ENCODE peak calls at places on chromosomes 2 and 18, in four cellular contexts. I is stomach, F is body of pancreas, H is RWPE1. J is an unnamed sample.

GRCh38 chr2:218097975-218098374 is 27.9 kb upstream of the CXCR2 start:
- DNase-seq in F (no peak), I (no peak), H (no peak), J (no peak)

GRCh38 chr2:194602750-194603149 is 1054.3 kb upstream of the SLC39A10 start:
- DNase-seq in H (no peak), I (no peak), F (no peak), J (no peak)

GRCh38 chr2:157930728-157931127 is 54.6 kb upstream of the ACVR1 start:
- DNase-seq in H (no peak), F (no peak), I (no peak), J (no peak)

GRCh38 chr2:23312996-23313606 is 71.9 kb upstream of the KLHL29 start:
- DNase-seq in I (no peak), H (peak; percentile 14), F (no peak), J (peak; percentile 69)

GRCh38 chr18:44788334-44788733 is 107.6 kb downstream of the SETBP1 start:
- DNase-seq in F (no peak), I (no peak), H (no peak), J (no peak)

GRCh38 chr2:241891315-241891987 is 21.9 kb downstream of the RTP5 start:
- DNase-seq in F (peak; percentile 82), H (no peak), I (no peak), J (no peak)

GRCh38 chr2:167182403-167182802 is 294.1 kb downstream of the XIRP2 start:
- DNase-seq in I (no peak), F (no peak), H (no peak), J (no peak)

GRCh38 chr2:71471276-71471675 is 17.9 kb downstream of the DYSF start:
- DNase-seq in H (no peak), F (no peak), I (no peak), J (peak; percentile 18)

GRCh38 chr2:56185582-56186046 is 1.8 kb downstream of the CCDC85A start:
- DNase-seq in I (no peak), F (peak; percentile 28), H (no peak), J (no peak)

GRCh38 chr2:74065456-74065855 is 80.7 kb downstream of the TET3 start:
- DNase-seq in F (no peak), H (no peak), I (no peak), J (no peak)

GRCh38 chr2:242054881-242055801 is 185.6 kb downstream of the RTP5 start:
- DNase-seq in F (no peak), I (no peak), H (no peak), J (no peak)

GRCh38 chr2:204628926-204629661 is 83.8 kb downstream of the PARD3B start:
- DNase-seq in H (no peak), F (no peak), I (no peak), J (no peak)

GRCh38 chr2:103268841-103269498 is 507.1 kb downstream of the TMEM182 start:
- DNase-seq in H (no peak), F (no peak), I (no peak), J (no peak)

GRCh38 chr2:215364157-215365155 is 52.6 kb downstream of the ATIC start:
- DNase-seq in F (no peak), H (no peak), I (no peak), J (no peak)

GRCh38 chr2:160205511-160205910 is 5.4 kb upstream of the ITGB6 start:
- DNase-seq in F (peak; percentile 82), I (peak; percentile 85), H (peak; percentile 97), J (peak; percentile 13)

GRCh38 chr2:120893874-120894584 is 158.4 kb downstream of the GLI2 start:
- DNase-seq in I (no peak), F (no peak), H (no peak), J (no peak)

GRCh38 chr2:237576974-237577373 is 10.6 kb downstream of the PRLH start:
- DNase-seq in H (no peak), I (no peak), F (no peak), J (no peak)

GRCh38 chr2:197079414-197079813 is 152.9 kb upstream of the PGAP1 start:
- DNase-seq in F (no peak), I (no peak), H (no peak), J (no peak)

GRCh38 chr2:197077336-197077735 is 150.8 kb upstream of the PGAP1 start:
- DNase-seq in F (no peak), H (no peak), I (no peak), J (no peak)

GRCh38 chr2:197079832-197080555 is 153.5 kb upstream of the PGAP1 start:
- DNase-seq in H (no peak), F (no peak), I (no peak), J (no peak)

GRCh38 chr2:197076652-197077051 is 150.1 kb upstream of the PGAP1 start:
- DNase-seq in I (no peak), H (no peak), F (no peak), J (no peak)

GRCh38 chr2:197078535-197078934 is 152.0 kb upstream of the PGAP1 start:
- DNase-seq in F (no peak), H (no peak), I (no peak), J (no peak)
- TF ChIP-seq CTCF in F (no peak), H (no peak), I (no peak), J (no peak)

GRCh38 chr2:1840046-1840445 is 95.7 kb upstream of the PXDN start:
- DNase-seq in F (no peak), I (no peak), H (no peak), J (no peak)
- TF ChIP-seq CTCF in F (no peak), I (no peak), H (no peak), J (no peak)

DNA sequence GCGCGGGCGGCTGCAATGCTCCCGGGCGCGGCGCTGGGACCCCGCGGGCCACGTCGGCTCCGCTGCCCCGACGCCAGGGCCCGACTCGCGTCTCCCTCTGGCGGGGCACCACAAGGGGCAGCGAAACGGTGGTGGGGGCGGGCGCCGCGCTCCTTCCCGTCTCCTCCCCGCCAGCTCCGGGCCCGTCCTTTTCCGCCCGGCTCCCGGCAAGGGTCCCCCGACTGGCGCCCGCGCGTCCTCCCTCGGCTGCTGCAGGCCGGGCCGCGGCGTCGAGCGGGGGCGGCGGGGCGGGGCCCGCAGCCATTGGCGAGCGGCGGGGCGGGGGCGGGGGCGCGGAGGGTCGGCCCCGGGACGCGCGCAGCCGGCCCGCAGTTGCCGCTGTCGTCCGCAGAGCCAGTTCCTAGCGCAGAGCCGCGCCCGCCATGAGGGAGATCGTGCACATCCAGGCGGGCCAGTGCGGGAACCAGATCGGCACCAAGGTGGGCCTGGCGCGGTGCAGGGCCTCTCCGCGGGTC is at the start of gene TUBB6:
- DNase-seq in I (peak; percentile 47), H (peak; percentile 78), F (peak; percentile 53), J (peak; percentile 57)
- TF ChIP-seq CTCF in I (no peak), H (peak; percentile 13), F (no peak), J (no peak)

DNA sequence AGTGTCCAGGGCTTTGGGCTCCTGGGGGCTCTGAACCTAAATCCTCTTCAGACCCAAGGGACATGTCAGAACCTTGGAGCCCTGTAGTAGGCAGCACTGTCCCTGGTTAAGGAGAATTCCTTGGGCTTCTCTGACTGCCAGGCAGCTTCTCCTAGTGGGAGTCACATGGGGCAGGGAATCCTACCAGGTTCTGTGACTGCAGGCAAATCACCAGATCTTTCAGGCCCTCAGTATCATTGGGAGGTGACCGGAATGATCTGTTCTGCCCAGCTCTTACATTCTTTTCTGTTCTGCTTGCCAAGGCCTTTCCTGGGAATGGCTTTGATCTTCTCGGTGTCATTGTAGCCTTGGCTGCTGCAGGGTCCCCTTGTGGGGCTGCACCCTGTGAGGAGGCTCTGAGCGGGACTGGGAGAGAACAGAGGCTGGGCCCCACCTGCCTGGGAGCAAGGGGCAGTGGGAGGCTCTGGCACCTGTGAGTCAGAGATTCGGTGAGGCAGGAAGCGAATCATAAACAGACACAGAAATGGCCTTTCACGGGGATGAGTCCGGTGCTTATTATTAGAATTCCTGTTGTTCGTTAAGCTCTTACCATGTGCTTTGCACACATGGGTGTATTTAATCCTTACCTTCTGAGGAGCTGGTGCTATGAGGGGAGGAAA is 14.1 kb downstream of the CEP68 start:
- DNase-seq in H (peak; percentile 46), I (no peak), F (no peak), J (peak; percentile 48)
- TF ChIP-seq CTCF in H (no peak), I (no peak), F (no peak), J (no peak)

GRCh38 chr18:23688528-23688927 is 725 bp upstream of the LAMA3 start:
- DNase-seq in H (no peak), I (no peak), F (no peak), J (no peak)

GRCh38 chr18:23689031-23689615 is at the start of gene LAMA3:
- DNase-seq in F (peak; percentile 58), H (peak; percentile 56), I (peak; percentile 77), J (peak; percentile 27)

GRCh38 chr18:23693849-23694248 is 4.6 kb downstream of the LAMA3 start:
- DNase-seq in F (no peak), H (no peak), I (peak; percentile 34), J (no peak)

GRCh38 chr18:23689616-23690504 is 607 bp downstream of the LAMA3 start:
- DNase-seq in H (no peak), I (peak; percentile 29), F (peak; percentile 23), J (peak; percentile 11)

DNA sequence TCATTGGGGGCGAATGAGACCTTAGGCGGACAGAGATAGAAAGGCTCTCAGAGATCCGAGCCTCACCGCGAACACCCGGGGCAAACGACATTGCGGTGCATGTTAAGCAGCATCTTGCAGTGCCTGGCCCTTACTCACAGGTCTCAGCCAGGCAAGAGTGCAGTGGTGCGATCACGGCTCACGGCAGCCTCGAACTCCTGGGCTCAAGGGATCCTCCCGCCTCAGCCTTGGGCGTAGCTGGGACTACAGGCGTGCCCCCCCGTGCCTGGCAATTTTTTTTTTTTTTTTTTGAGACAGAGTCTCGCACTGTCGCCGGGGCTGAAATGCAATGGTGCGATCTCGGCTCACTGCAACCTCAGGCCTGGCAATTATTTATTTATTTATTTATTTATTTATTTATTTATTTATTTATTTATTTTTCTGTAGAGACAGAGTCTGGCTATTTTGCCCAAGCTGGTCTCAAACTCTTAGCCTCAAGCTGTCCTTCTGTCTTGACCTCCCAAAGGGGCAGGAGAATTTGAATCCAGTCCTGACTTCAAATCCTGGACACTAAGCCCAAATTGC is 1.3 kb downstream of the LAMA3 start:
- DNase-seq in H (no peak), I (no peak), F (no peak), J (peak; percentile 5)
- TF ChIP-seq CTCF in H (no peak), I (no peak), F (no peak), J (no peak)

DNA sequence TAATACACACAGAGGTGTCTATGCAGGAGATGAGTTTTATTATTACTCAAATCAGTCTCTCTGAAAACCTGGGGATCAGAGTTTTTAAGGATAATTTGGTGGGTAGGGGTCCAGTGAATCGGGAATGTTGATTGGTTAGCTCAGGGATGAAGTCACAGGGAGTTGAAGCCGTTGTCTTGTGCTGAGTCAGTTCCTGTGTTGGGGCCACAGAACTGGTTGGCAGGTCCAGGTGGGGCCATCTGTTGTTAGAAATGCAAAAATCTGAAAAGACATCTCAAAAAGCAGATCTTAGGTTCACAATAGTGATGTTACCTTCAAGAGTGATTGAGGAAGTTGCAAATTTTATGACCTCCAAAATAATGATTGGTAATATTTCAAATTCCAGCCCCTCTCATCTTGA is 86.9 kb downstream of the VSNL1 start:
- DNase-seq in H (no peak), I (no peak), F (no peak), J (no peak)
- TF ChIP-seq CTCF in H (no peak), I (no peak), F (no peak), J (no peak)

GRCh38 chr18:42052137-42052708 is 97.2 kb downstream of the PIK3C3 start:
- DNase-seq in F (no peak), H (no peak), I (no peak), J (no peak)
- TF ChIP-seq CTCF in F (no peak), H (peak; percentile 36), I (no peak), J (no peak)

DNA sequence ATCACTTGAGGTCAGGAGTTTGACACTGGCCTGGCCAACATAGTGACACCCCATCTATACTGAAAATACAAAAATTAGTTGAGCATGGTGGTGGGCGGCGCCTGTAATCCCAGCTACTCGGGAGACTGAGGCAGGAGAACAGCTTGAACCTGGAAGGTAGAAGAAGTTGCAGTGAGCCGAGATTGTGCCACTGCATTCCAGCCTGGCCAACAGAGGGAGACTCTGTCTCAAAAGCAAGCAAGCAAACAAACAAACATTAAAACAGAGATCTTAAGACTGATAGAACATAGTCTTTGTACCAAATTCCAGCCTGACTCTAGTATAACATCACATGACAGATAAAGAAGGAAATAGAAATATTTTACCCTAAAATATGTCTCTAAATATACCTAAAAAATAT is 168.1 kb downstream of the PTPRM start:
- DNase-seq in H (no peak), F (no peak), I (no peak), J (no peak)
- TF ChIP-seq CTCF in H (no peak), F (no peak), I (peak; percentile 17), J (no peak)

J was measured in activated CD8-positive, alpha-beta T cell treated with anti-CD3 and anti-CD28 coated beads for 36 hours.